ENCODE peak calls at places on chromosomes 4 and X, in four cellular contexts. One of them, this sample, is unnamed.

GRCh38 chrX:135421537-135421931 is 210 bp upstream of the SMIM10L2A start:
- DNase-seq in heart right ventricle: peak
- DNase-seq in foreskin keratinocyte: peak
- DNase-seq in ascending aorta: peak
- DNase-seq in this sample: peak

GRCh38 chrX:136158685-136159084 is 11.4 kb downstream of the FHL1 start:
- DNase-seq in heart right ventricle: no peak
- DNase-seq in foreskin keratinocyte: no peak
- DNase-seq in ascending aorta: no peak
- DNase-seq in this sample: no peak

GRCh38 chrX:96703816-96704215 is 19.2 kb downstream of the DIAPH2 start:
- DNase-seq in heart right ventricle: no peak
- DNase-seq in foreskin keratinocyte: no peak
- DNase-seq in ascending aorta: no peak
- DNase-seq in this sample: no peak

GRCh38 chr4:75477201-75477600 is 37.0 kb downstream of the RCHY1 start:
- DNase-seq in heart right ventricle: no peak
- DNase-seq in foreskin keratinocyte: no peak
- DNase-seq in ascending aorta: no peak
- DNase-seq in this sample: no peak

GRCh38 chrX:43595931-43596330 is 60.2 kb upstream of the MAOA start:
- DNase-seq in heart right ventricle: no peak
- DNase-seq in foreskin keratinocyte: no peak
- DNase-seq in ascending aorta: no peak
- DNase-seq in this sample: no peak

GRCh38 chr4:33709247-33709646 is 2535.1 kb downstream of the ARAP2 start:
- DNase-seq in heart right ventricle: no peak
- DNase-seq in foreskin keratinocyte: peak
- DNase-seq in ascending aorta: no peak
- DNase-seq in this sample: no peak

GRCh38 chrX:23816179-23816578 is 33.2 kb downstream of the SAT1 start:
- DNase-seq in heart right ventricle: no peak
- DNase-seq in foreskin keratinocyte: no peak
- DNase-seq in ascending aorta: no peak
- DNase-seq in this sample: no peak

GRCh38 chr4:138410266-138410665 is 168.1 kb upstream of the SLC7A11 start:
- DNase-seq in heart right ventricle: peak
- DNase-seq in foreskin keratinocyte: no peak
- DNase-seq in ascending aorta: no peak
- DNase-seq in this sample: no peak

GRCh38 chr4:185950891-185951290 is 118.1 kb upstream of the TLR3 start:
- DNase-seq in heart right ventricle: no peak
- DNase-seq in foreskin keratinocyte: peak
- DNase-seq in ascending aorta: no peak
- DNase-seq in this sample: no peak

GRCh38 chr4:121370729-121371325 is 10.0 kb downstream of the QRFPR start:
- DNase-seq in heart right ventricle: peak
- DNase-seq in foreskin keratinocyte: no peak
- DNase-seq in ascending aorta: no peak
- DNase-seq in this sample: no peak

GRCh38 chr4:186904104-186904503 is 180.4 kb upstream of the FAT1 start:
- DNase-seq in heart right ventricle: no peak
- DNase-seq in foreskin keratinocyte: peak
- DNase-seq in ascending aorta: no peak
- DNase-seq in this sample: no peak

GRCh38 chrX:40012800-40013682 is 84.7 kb downstream of the BCOR start:
- DNase-seq in heart right ventricle: peak
- DNase-seq in foreskin keratinocyte: peak
- DNase-seq in ascending aorta: no peak
- DNase-seq in this sample: no peak

GRCh38 chr4:90840828-90841227 is 713.6 kb downstream of the CCSER1 start:
- DNase-seq in heart right ventricle: no peak
- DNase-seq in foreskin keratinocyte: peak
- DNase-seq in ascending aorta: no peak
- DNase-seq in this sample: no peak

GRCh38 chr4:182179105-182179504 is 64.1 kb upstream of the TENM3 start:
- DNase-seq in heart right ventricle: no peak
- DNase-seq in foreskin keratinocyte: peak
- DNase-seq in ascending aorta: no peak
- DNase-seq in this sample: no peak

GRCh38 chrX:118508690-118509089 is 13.1 kb downstream of the DOCK11 start:
- DNase-seq in heart right ventricle: peak
- DNase-seq in foreskin keratinocyte: no peak
- DNase-seq in ascending aorta: no peak
- DNase-seq in this sample: no peak

GRCh38 chr4:91147067-91147466 is 1019.9 kb downstream of the CCSER1 start:
- DNase-seq in heart right ventricle: no peak
- DNase-seq in foreskin keratinocyte: no peak
- DNase-seq in ascending aorta: no peak
- DNase-seq in this sample: no peak

GRCh38 chrX:3962511-3963350 is 249.3 kb upstream of the PRKX start:
- DNase-seq in heart right ventricle: no peak
- DNase-seq in foreskin keratinocyte: peak
- DNase-seq in ascending aorta: no peak
- DNase-seq in this sample: no peak

GRCh38 chr4:127586922-127587571 is 45.7 kb upstream of the INTU start:
- DNase-seq in heart right ventricle: no peak
- DNase-seq in foreskin keratinocyte: peak
- DNase-seq in ascending aorta: no peak
- DNase-seq in this sample: no peak

GRCh38 chr4:76747613-76748012 is 150.3 kb downstream of the SOWAHB start:
- DNase-seq in heart right ventricle: no peak
- DNase-seq in foreskin keratinocyte: no peak
- DNase-seq in ascending aorta: no peak
- DNase-seq in this sample: no peak

GRCh38 chr4:92198711-92199110 is 105.1 kb upstream of the GRID2 start:
- DNase-seq in heart right ventricle: no peak
- DNase-seq in foreskin keratinocyte: peak
- DNase-seq in ascending aorta: no peak
- DNase-seq in this sample: no peak

GRCh38 chrX:126785539-126785938 is 34.0 kb upstream of the PRR32 start:
- DNase-seq in heart right ventricle: no peak
- DNase-seq in foreskin keratinocyte: no peak
- DNase-seq in ascending aorta: no peak
- DNase-seq in this sample: no peak

GRCh38 chr4:825969-826330 is at the start of gene CPLX1:
- DNase-seq in heart right ventricle: no peak
- DNase-seq in foreskin keratinocyte: no peak
- DNase-seq in ascending aorta: no peak
- DNase-seq in this sample: no peak

GRCh38 chr4:107666134-107666533 is 53.9 kb downstream of the PAPSS1 start:
- DNase-seq in heart right ventricle: no peak
- DNase-seq in foreskin keratinocyte: no peak
- DNase-seq in ascending aorta: no peak
- DNase-seq in this sample: no peak

GRCh38 chr4:766152-766515 is 59.8 kb downstream of the CPLX1 start:
- DNase-seq in heart right ventricle: no peak
- DNase-seq in foreskin keratinocyte: peak
- DNase-seq in ascending aorta: no peak
- DNase-seq in this sample: no peak

DNA sequence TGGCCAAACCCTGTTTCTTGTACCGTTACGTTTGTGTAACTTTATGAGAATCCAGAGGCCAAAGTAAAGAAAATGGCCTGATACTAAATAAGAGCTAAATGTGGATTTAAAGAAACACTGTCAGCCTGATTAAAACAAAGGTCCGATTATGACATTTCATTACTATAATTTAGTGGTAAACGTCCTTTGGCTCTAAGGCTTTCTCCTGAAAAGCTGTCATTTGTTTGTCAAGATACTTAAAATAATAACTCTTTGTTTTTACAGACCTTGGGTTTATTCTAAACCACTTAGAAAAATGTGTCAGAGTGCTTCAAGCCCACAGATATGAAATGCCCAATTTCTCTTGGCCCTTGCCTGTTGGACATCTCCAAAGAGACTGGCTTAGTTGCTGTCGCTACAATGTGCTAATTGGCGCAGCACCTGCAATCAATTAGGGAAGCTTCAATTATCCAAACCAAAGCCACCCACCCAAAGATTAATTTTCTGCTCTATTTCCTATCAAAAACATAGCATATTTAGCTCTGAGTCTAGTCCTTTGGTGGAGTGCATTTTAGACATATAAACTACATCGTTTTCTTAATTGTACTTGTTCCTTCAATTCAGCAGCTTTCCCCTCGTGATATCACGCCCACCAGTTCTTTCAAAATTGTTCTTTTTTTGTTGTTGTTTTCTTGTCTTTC is 13.5 kb downstream of the SMIM20 start:
- DNase-seq in heart right ventricle: no peak
- DNase-seq in foreskin keratinocyte: no peak
- DNase-seq in ascending aorta: no peak
- DNase-seq in this sample: no peak
- H3K27ac ChIP-seq in heart right ventricle: no peak
- H3K27ac ChIP-seq in foreskin keratinocyte: no peak
- H3K27ac ChIP-seq in ascending aorta: no peak
- H3K27ac ChIP-seq in this sample: no peak

GRCh38 chr4:98662619-98663225 is 4.3 kb upstream of the TSPAN5 start:
- DNase-seq in heart right ventricle: no peak
- DNase-seq in foreskin keratinocyte: no peak
- DNase-seq in ascending aorta: no peak
- DNase-seq in this sample: no peak

GRCh38 chr4:98662055-98662453 is 3.6 kb upstream of the TSPAN5 start:
- DNase-seq in heart right ventricle: no peak
- DNase-seq in foreskin keratinocyte: no peak
- DNase-seq in ascending aorta: no peak
- DNase-seq in this sample: no peak

GRCh38 chr4:98661356-98662054 is 3.1 kb upstream of the TSPAN5 start:
- DNase-seq in heart right ventricle: no peak
- DNase-seq in foreskin keratinocyte: peak
- DNase-seq in ascending aorta: no peak
- DNase-seq in this sample: no peak

GRCh38 chr4:98664959-98665358 is 6.5 kb upstream of the TSPAN5 start:
- DNase-seq in heart right ventricle: no peak
- DNase-seq in foreskin keratinocyte: no peak
- DNase-seq in ascending aorta: no peak
- DNase-seq in this sample: no peak

GRCh38 chr4:98663226-98664006 is 5.0 kb upstream of the TSPAN5 start:
- DNase-seq in heart right ventricle: no peak
- DNase-seq in foreskin keratinocyte: no peak
- DNase-seq in ascending aorta: no peak
- DNase-seq in this sample: no peak
- H3K27ac ChIP-seq in heart right ventricle: no peak
- H3K27ac ChIP-seq in foreskin keratinocyte: no peak
- H3K27ac ChIP-seq in ascending aorta: no peak
- H3K27ac ChIP-seq in this sample: no peak

GRCh38 chrX:155293771-155294170 is 29.5 kb upstream of the RAB39B start:
- DNase-seq in heart right ventricle: no peak
- DNase-seq in foreskin keratinocyte: no peak
- DNase-seq in ascending aorta: no peak
- DNase-seq in this sample: no peak
- H3K27ac ChIP-seq in heart right ventricle: no peak
- H3K27ac ChIP-seq in foreskin keratinocyte: no peak
- H3K27ac ChIP-seq in ascending aorta: no peak
- H3K27ac ChIP-seq in this sample: no peak

GRCh38 chrX:16633754-16634153 is 16.2 kb upstream of the S100G start:
- DNase-seq in heart right ventricle: no peak
- DNase-seq in foreskin keratinocyte: no peak
- DNase-seq in ascending aorta: no peak
- DNase-seq in this sample: no peak
- H3K27ac ChIP-seq in heart right ventricle: no peak
- H3K27ac ChIP-seq in foreskin keratinocyte: no peak
- H3K27ac ChIP-seq in ascending aorta: no peak
- H3K27ac ChIP-seq in this sample: no peak

GRCh38 chr4:139913398-139913990 is 240.5 kb downstream of the MAML3 start:
- DNase-seq in heart right ventricle: no peak
- DNase-seq in foreskin keratinocyte: no peak
- DNase-seq in ascending aorta: no peak
- DNase-seq in this sample: no peak

GRCh38 chr4:139910106-139910505 is 243.9 kb downstream of the MAML3 start:
- DNase-seq in heart right ventricle: no peak
- DNase-seq in foreskin keratinocyte: no peak
- DNase-seq in ascending aorta: no peak
- DNase-seq in this sample: no peak

GRCh38 chr4:139912423-139912822 is 241.6 kb downstream of the MAML3 start:
- DNase-seq in heart right ventricle: no peak
- DNase-seq in foreskin keratinocyte: no peak
- DNase-seq in ascending aorta: no peak
- DNase-seq in this sample: no peak

GRCh38 chr4:139916041-139916440 is 237.9 kb downstream of the MAML3 start:
- DNase-seq in heart right ventricle: no peak
- DNase-seq in foreskin keratinocyte: no peak
- DNase-seq in ascending aorta: no peak
- DNase-seq in this sample: no peak

DNA sequence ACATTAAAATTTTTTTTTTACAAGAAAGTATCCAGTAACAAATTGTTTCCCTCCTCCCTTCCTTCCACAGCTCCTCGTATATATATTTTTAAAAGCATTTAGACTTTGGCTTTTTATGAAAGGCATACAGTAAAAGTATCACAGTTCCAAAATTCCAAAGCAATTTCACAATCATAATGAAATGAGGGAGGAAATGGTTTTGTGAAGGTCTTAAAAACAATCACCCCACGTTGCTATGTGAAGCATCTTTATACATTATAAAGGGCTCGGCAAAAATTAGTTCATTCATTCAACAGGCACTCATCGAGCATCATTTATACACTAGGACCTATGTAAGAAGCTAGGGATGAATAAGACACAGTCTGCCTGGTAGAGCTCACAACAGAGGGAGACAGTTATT is 240.0 kb downstream of the MAML3 start:
- DNase-seq in heart right ventricle: no peak
- DNase-seq in foreskin keratinocyte: no peak
- DNase-seq in ascending aorta: no peak
- DNase-seq in this sample: no peak
- H3K27ac ChIP-seq in heart right ventricle: no peak
- H3K27ac ChIP-seq in foreskin keratinocyte: no peak
- H3K27ac ChIP-seq in ascending aorta: no peak
- H3K27ac ChIP-seq in this sample: no peak